ENCODE peak calls at places on chromosomes 12 and 14, in four cellular contexts. One of them, this sample, is unnamed.

GRCh38 chr14:61188936-61189808 is 92.0 kb downstream of the TMEM30B start:
- DNase-seq in fibroblast of lung: peak
- DNase-seq in brain microvascular endothelial cell: peak
- DNase-seq in upper lobe of right lung: peak
- DNase-seq in this sample: peak

GRCh38 chr12:48237048-48237630 is 34.0 kb upstream of the OR10AD1 start:
- DNase-seq in brain microvascular endothelial cell: no peak
- DNase-seq in fibroblast of lung: no peak
- DNase-seq in upper lobe of right lung: no peak
- DNase-seq in this sample: no peak

GRCh38 chr12:101670007-101670671 is 27.3 kb upstream of the CHPT1 start:
- DNase-seq in upper lobe of right lung: no peak
- DNase-seq in brain microvascular endothelial cell: peak
- DNase-seq in fibroblast of lung: peak
- DNase-seq in this sample: peak

GRCh38 chr14:76045773-76046172 is 60.2 kb downstream of the IFT43 start:
- DNase-seq in fibroblast of lung: no peak
- DNase-seq in brain microvascular endothelial cell: no peak
- DNase-seq in upper lobe of right lung: no peak
- DNase-seq in this sample: no peak

GRCh38 chr14:89617142-89617460 is 200.1 kb upstream of the FOXN3 start:
- DNase-seq in brain microvascular endothelial cell: no peak
- DNase-seq in fibroblast of lung: no peak
- DNase-seq in upper lobe of right lung: no peak
- DNase-seq in this sample: no peak

GRCh38 chr12:13538136-13538535 is 341.6 kb downstream of the EMP1 start:
- DNase-seq in upper lobe of right lung: no peak
- DNase-seq in brain microvascular endothelial cell: no peak
- DNase-seq in fibroblast of lung: no peak
- DNase-seq in this sample: no peak

GRCh38 chr12:49093746-49094103 is 876 bp downstream of the DHH start:
- DNase-seq in fibroblast of lung: no peak
- DNase-seq in brain microvascular endothelial cell: no peak
- DNase-seq in upper lobe of right lung: no peak
- DNase-seq in this sample: no peak

GRCh38 chr12:95551913-95552516 is 739 bp upstream of the USP44 start:
- DNase-seq in upper lobe of right lung: no peak
- DNase-seq in brain microvascular endothelial cell: no peak
- DNase-seq in fibroblast of lung: no peak
- DNase-seq in this sample: no peak

GRCh38 chr12:34402899-34403705 is 380.8 kb downstream of the ALG10 start:
- DNase-seq in upper lobe of right lung: peak
- DNase-seq in fibroblast of lung: no peak
- DNase-seq in brain microvascular endothelial cell: no peak
- DNase-seq in this sample: no peak

GRCh38 chr12:122282066-122282465 is 15.8 kb upstream of the VPS33A start:
- DNase-seq in upper lobe of right lung: no peak
- DNase-seq in fibroblast of lung: peak
- DNase-seq in brain microvascular endothelial cell: peak
- DNase-seq in this sample: peak

GRCh38 chr14:100239200-100239839 is 376 bp downstream of the YY1 start:
- DNase-seq in upper lobe of right lung: peak
- DNase-seq in fibroblast of lung: no peak
- DNase-seq in brain microvascular endothelial cell: no peak
- DNase-seq in this sample: no peak

GRCh38 chr12:89343127-89343526 is 9.2 kb downstream of the DUSP6 start:
- DNase-seq in brain microvascular endothelial cell: peak
- DNase-seq in upper lobe of right lung: no peak
- DNase-seq in fibroblast of lung: peak
- DNase-seq in this sample: no peak

GRCh38 chr12:14403711-14404164 is 38.3 kb downstream of the ATF7IP start:
- DNase-seq in brain microvascular endothelial cell: peak
- DNase-seq in fibroblast of lung: peak
- DNase-seq in upper lobe of right lung: no peak
- DNase-seq in this sample: peak

GRCh38 chr14:23361320-23361719 is 3.7 kb downstream of the EFS start:
- DNase-seq in upper lobe of right lung: no peak
- DNase-seq in fibroblast of lung: peak
- DNase-seq in brain microvascular endothelial cell: peak
- DNase-seq in this sample: no peak

GRCh38 chr12:49827351-49828099 is 688 bp downstream of the NCKAP5L start:
- DNase-seq in upper lobe of right lung: peak
- DNase-seq in brain microvascular endothelial cell: peak
- DNase-seq in fibroblast of lung: peak
- DNase-seq in this sample: no peak

GRCh38 chr12:66354291-66354690 is 52.0 kb downstream of the HELB start:
- DNase-seq in upper lobe of right lung: no peak
- DNase-seq in fibroblast of lung: peak
- DNase-seq in brain microvascular endothelial cell: no peak
- DNase-seq in this sample: no peak

GRCh38 chr14:81341405-81342180 is 58.5 kb downstream of the STON2 start:
- DNase-seq in fibroblast of lung: no peak
- DNase-seq in brain microvascular endothelial cell: no peak
- DNase-seq in upper lobe of right lung: no peak
- DNase-seq in this sample: no peak

GRCh38 chr12:67096533-67097318 is 172.4 kb upstream of the CAND1 start:
- DNase-seq in fibroblast of lung: peak
- DNase-seq in brain microvascular endothelial cell: no peak
- DNase-seq in upper lobe of right lung: no peak
- DNase-seq in this sample: peak

GRCh38 chr12:58425481-58426392 is 484.4 kb downstream of the ATP23 start:
- DNase-seq in upper lobe of right lung: no peak
- DNase-seq in brain microvascular endothelial cell: peak
- DNase-seq in fibroblast of lung: peak
- DNase-seq in this sample: peak

GRCh38 chr12:121813951-121814350 is 10.1 kb downstream of the SETD1B start:
- DNase-seq in fibroblast of lung: no peak
- DNase-seq in upper lobe of right lung: no peak
- DNase-seq in brain microvascular endothelial cell: no peak
- DNase-seq in this sample: no peak

GRCh38 chr14:100325958-100326357 is 2.8 kb downstream of the SLC25A47 start:
- DNase-seq in brain microvascular endothelial cell: no peak
- DNase-seq in fibroblast of lung: no peak
- DNase-seq in upper lobe of right lung: no peak
- DNase-seq in this sample: no peak

DNA sequence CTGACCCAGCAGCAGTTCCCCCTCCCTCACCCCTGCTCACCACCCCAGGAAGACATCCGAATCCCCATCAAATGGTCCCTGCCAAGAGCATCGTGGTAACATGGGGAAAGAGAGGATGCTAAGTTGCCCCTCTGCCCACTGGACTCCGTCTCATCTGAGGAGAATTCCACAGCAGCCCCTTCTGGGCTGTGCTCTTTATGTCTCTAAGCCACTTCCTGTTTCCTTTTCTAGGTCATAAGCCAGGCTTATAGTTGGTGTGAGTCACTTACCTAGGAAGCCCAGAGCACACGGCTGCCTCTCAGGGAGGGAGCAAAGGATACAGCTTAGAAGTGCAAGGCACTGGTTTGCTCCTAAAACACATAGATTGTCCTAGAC is 76.0 kb downstream of the VCPKMT start:
- DNase-seq in fibroblast of lung: peak
- DNase-seq in brain microvascular endothelial cell: peak
- DNase-seq in upper lobe of right lung: no peak
- DNase-seq in this sample: no peak
- H3K4me3 ChIP-seq in fibroblast of lung: no peak
- H3K4me3 ChIP-seq in brain microvascular endothelial cell: no peak
- H3K4me3 ChIP-seq in upper lobe of right lung: no peak
- H3K4me3 ChIP-seq in this sample: no peak

GRCh38 chr14:35535794-35536112 is 1.8 kb downstream of the INSM2 start:
- DNase-seq in upper lobe of right lung: no peak
- DNase-seq in brain microvascular endothelial cell: no peak
- DNase-seq in fibroblast of lung: no peak
- DNase-seq in this sample: no peak
- H3K4me3 ChIP-seq in upper lobe of right lung: no peak
- H3K4me3 ChIP-seq in brain microvascular endothelial cell: no peak
- H3K4me3 ChIP-seq in fibroblast of lung: no peak
- H3K4me3 ChIP-seq in this sample: no peak

GRCh38 chr12:109715310-109716091 is 1.9 kb downstream of the FAM222A start:
- DNase-seq in fibroblast of lung: no peak
- DNase-seq in brain microvascular endothelial cell: no peak
- DNase-seq in upper lobe of right lung: no peak
- DNase-seq in this sample: no peak
- H3K4me3 ChIP-seq in fibroblast of lung: no peak
- H3K4me3 ChIP-seq in brain microvascular endothelial cell: no peak
- H3K4me3 ChIP-seq in upper lobe of right lung: peak
- H3K4me3 ChIP-seq in this sample: no peak

DNA sequence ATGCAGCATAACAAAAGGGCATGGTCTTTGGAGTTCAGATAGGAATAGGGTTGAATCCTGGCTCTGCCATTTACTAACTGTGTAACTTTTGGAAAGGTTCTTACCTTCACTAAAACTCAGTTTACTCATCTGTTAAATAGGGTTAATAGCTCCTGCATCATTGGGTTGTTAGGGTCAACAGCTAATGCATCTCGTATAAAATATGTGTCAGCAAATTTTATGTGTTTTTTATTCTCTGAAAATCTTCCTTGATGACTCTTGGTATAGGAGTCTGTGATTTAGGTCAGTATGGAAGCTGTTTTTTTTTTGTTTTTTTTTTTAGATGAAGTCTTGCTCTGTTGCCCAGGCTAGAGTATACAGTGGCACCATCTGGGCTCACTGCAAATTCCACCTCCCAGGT is 36.1 kb upstream of the SRP54 start:
- DNase-seq in upper lobe of right lung: no peak
- DNase-seq in fibroblast of lung: no peak
- DNase-seq in brain microvascular endothelial cell: no peak
- DNase-seq in this sample: no peak
- H3K4me3 ChIP-seq in upper lobe of right lung: no peak
- H3K4me3 ChIP-seq in fibroblast of lung: no peak
- H3K4me3 ChIP-seq in brain microvascular endothelial cell: no peak
- H3K4me3 ChIP-seq in this sample: no peak